ENCODE peak calls at places on chromosomes 2 and 18, in seven cellular contexts. J is IMR-90, X is mesenchymal stem cell, A is neuronal stem cell, C is H9, G is trophoblast cell, U is H1. R is an unnamed sample.

GRCh38 chr2:77428946-77429345 is 93.2 kb downstream of the LRRTM4 start:
- DNase-seq in U (no peak), A (no peak), X (no peak), C (no peak), G (no peak), J (no peak), R (no peak)

GRCh38 chr2:191100216-191100615 is 50.6 kb downstream of the STAT4 start:
- DNase-seq in A (no peak), J (no peak), X (no peak), G (no peak), U (no peak), C (no peak), R (no peak)

GRCh38 chr2:147141930-147142329 is 702.9 kb upstream of the ACVR2A start:
- DNase-seq in J (no peak), X (no peak), G (no peak), A (no peak), U (no peak), C (no peak), R (no peak)

GRCh38 chr18:48963555-48964480 is 13.1 kb upstream of the SMAD7 start:
- DNase-seq in A (no peak), X (no peak), U (no peak), J (no peak), C (no peak), G (no peak), R (no peak)

GRCh38 chr2:153133716-153134115 is 344.8 kb downstream of the RPRM start:
- DNase-seq in X (no peak), C (no peak), A (peak; percentile 48), J (no peak), U (no peak), G (no peak), R (peak; percentile 75)

GRCh38 chr2:172063446-172063845 is 21.9 kb upstream of the DLX1 start:
- DNase-seq in A (no peak), G (no peak), U (no peak), J (no peak), X (no peak), C (no peak), R (no peak)

GRCh38 chr2:45353879-45354278 is 257.2 kb downstream of the SRBD1 start:
- DNase-seq in U (no peak), A (no peak), C (no peak), G (no peak), J (peak; percentile 99), X (peak; percentile 93), R (no peak)

GRCh38 chr2:148876589-148877402 is 1.8 kb downstream of the KIF5C start:
- DNase-seq in A (peak; percentile 90), X (no peak), U (peak; percentile 77), G (no peak), J (no peak), C (peak; percentile 92), R (peak; percentile 98)

GRCh38 chr18:5600376-5601071 is 56.7 kb upstream of the EPB41L3 start:
- DNase-seq in G (peak; percentile 24), U (no peak), A (no peak), C (no peak), X (no peak), J (peak; percentile 28), R (peak; percentile 57)

GRCh38 chr2:62698653-62699052 is 6.9 kb upstream of the EHBP1 start:
- DNase-seq in U (no peak), G (no peak), X (no peak), C (no peak), J (no peak), A (no peak), R (no peak)

GRCh38 chr2:99106905-99107304 is 34.6 kb upstream of the C2orf15 start:
- DNase-seq in A (no peak), X (no peak), J (no peak), C (no peak), G (no peak), U (no peak), R (no peak)

GRCh38 chr2:138602166-138602460 is 100.5 kb downstream of the SPOPL start:
- DNase-seq in G (no peak), J (no peak), U (no peak), C (no peak), A (no peak), X (no peak), R (no peak)

DNA sequence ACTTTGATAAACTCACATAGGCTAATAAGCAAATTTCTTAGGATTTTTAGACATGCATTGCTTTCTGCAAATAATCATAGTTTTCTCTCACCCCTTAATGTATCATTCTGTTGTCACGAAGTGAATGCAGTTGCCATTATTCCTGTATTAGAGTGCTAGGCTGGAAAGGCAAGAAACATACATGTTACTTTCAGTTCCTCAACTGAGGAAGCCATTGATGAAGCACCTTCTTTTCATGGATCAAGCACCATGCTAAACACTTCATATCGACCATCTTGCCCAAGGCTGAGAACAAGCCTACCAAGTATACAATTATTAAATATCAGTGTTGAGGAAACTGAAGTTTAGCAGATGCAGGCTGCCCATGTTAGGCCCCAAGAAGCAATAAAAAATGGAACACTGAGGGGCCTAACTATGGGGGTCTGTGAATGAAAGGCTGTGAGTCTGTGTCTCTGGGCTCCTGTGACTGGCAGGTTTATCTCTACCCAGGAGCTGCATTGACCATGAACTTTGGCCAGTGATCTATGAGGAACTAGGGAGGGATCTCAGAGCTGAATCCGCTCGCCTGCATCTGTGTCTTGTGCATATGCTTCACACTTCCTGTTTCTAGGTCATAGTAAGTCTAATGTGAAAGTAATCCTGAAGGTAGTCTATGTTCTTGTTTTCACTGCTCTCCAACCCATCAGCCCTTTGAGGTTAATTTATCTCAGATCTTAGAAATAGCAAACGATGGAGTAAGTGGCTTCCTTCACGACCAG is 16.0 kb upstream of the TSPYL6 start:
- DNase-seq in G (no peak), J (no peak), X (no peak), A (no peak), C (no peak), U (no peak), R (no peak)
- H3K18ac ChIP-seq in G (no peak overlapping the region), J (no peak overlapping the region), X (no peak overlapping the region), A (no peak overlapping the region), C (no peak overlapping the region), U (no peak overlapping the region), R (no peak overlapping the region)

DNA sequence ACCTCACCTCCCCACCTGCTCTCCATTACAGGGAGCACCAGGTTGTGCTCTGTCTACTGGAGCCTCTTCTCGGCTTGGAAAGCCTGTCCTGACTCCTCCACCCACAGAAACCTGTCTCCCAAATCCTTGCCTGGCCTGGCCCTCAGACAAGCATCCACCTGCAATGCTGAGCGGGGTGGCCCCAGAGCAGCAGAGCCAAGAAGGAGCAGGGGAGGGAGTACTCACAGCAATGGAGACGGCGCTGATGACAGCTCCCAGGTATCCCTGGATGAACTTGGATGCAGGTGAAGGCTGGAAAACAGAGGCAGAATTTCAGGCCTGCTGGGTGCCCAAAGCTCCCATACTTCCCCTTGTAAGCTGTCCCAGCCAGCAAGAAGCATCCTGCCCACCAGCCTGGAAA is 72.8 kb downstream of the SFXN5 start:
- DNase-seq in U (no peak), G (no peak), J (no peak), A (no peak), C (peak; percentile 23), X (no peak), R (no peak)
- H3K4ac ChIP-seq in U (no peak overlapping the region), G (no peak overlapping the region), J (no peak overlapping the region), A (no peak overlapping the region), C (no peak overlapping the region), X (no peak overlapping the region), R (no peak overlapping the region)

DNA sequence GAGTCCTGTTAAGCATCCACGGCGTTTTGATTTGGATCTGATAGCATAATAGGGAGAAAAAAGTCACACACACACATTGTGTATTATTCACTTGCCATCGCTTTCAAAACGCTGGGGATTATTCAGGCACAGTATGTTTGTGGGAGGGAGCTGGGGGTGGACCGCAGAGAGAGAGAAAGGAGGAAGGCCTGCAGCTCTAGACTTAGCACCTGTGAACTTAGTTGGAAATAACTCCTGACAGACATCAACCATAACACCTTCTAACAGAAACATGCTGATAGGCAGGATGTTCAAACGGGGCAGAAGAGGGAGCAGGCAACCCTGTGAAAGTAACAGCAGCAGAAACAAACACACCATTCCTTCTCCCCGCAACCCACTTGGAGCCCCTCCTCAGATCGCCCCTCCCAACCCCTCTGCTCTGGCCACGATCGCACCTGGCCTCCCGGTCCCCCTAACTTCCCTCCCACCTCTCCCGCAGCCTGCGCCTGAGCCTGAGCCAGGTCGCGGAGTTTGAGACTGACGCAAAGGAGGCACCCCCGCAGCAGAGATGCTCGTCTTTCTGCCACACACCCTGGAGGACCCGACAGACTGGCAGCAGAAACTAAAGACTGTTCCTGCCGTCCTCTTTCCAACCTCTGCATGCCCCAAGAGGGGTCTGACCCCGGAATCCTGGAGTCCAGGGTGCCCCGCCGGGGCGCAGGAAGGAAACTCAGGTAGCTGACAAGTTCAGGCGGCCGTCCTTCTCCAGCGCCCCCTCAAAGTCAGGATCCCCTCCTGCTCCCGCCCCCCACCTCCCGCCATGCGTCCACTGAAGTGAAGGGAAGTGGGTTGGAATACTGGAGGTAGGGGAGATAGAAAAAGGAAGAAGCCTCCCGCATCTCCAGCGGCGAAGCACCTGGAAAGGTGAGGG is 738 bp downstream of the CHST9 start:
- DNase-seq in A (no peak), C (peak; percentile 62), X (no peak), G (no peak), J (no peak), U (no peak), R (peak; percentile 43)
- H3K18ac ChIP-seq in A (peak overlapping the region; percentile 74), C (no peak overlapping the region), X (no peak overlapping the region), G (no peak overlapping the region), J (no peak overlapping the region), U (no peak overlapping the region), R (peak overlapping the region; percentile 97)

GRCh38 chr2:64839844-64840243 is 149.4 kb upstream of the SLC1A4 start:
- DNase-seq in A (no peak), J (no peak), X (no peak), G (no peak), U (no peak), C (no peak), R (no peak)

GRCh38 chr2:64844087-64844486 is 145.1 kb upstream of the SLC1A4 start:
- DNase-seq in J (no peak), C (no peak), U (no peak), G (no peak), A (no peak), X (no peak), R (no peak)

GRCh38 chr2:64842030-64842429 is 147.2 kb upstream of the SLC1A4 start:
- DNase-seq in A (no peak), G (no peak), X (no peak), C (no peak), J (no peak), U (no peak), R (no peak)

GRCh38 chr2:64840419-64840818 is 148.8 kb upstream of the SLC1A4 start:
- DNase-seq in U (no peak), G (no peak), X (no peak), C (no peak), J (peak; percentile 37), A (no peak), R (no peak)

GRCh38 chr2:64841462-64841861 is 147.7 kb upstream of the SLC1A4 start:
- DNase-seq in X (no peak), G (no peak), U (no peak), J (no peak), C (no peak), A (no peak), R (no peak)
- H3K4ac ChIP-seq in X (no peak overlapping the region), G (no peak overlapping the region), U (no peak overlapping the region), J (no peak overlapping the region), C (no peak overlapping the region), A (no peak overlapping the region), R (no peak overlapping the region)

R was measured in mesendoderm.